ENCODE peak calls at places on chromosome 15, in nine cellular contexts. One of them, this sample, is unnamed.

GRCh38 chr15:48005921-48006541 is 114.8 kb upstream of the SLC24A5 start:
- DNase-seq in NCI-H1417: no peak
- DNase-seq in tibial nerve: peak
- DNase-seq in H54: no peak
- DNase-seq in nephron progenitor cell: peak
- DNase-seq in activated CD8-positive, alpha-beta memory T cell treated with anti-CD3 and anti-CD28 coated beads for 1 hour: no peak
- DNase-seq in stimulated activated naive CD8-positive, alpha-beta T cell treated with anti-CD3 and anti-CD28 coated beads, Interleukin-15, Interleukin-2, amounts not matched to agents 100 U/mL and 50 U/mL, for 24 hours: no peak
- DNase-seq in omental fat pad: no peak
- DNase-seq in GM13976: no peak
- DNase-seq in this sample: no peak

GRCh38 chr15:27743078-27743477 is 356.0 kb downstream of the OCA2 start:
- DNase-seq in NCI-H1417: no peak
- DNase-seq in tibial nerve: no peak
- DNase-seq in H54: no peak
- DNase-seq in nephron progenitor cell: no peak
- DNase-seq in activated CD8-positive, alpha-beta memory T cell treated with anti-CD3 and anti-CD28 coated beads for 1 hour: no peak
- DNase-seq in stimulated activated naive CD8-positive, alpha-beta T cell treated with anti-CD3 and anti-CD28 coated beads, Interleukin-15, Interleukin-2, amounts not matched to agents 100 U/mL and 50 U/mL, for 24 hours: no peak
- DNase-seq in omental fat pad: no peak
- DNase-seq in GM13976: no peak
- DNase-seq in this sample: no peak

GRCh38 chr15:57505056-57505713 is 86.5 kb upstream of the MYZAP start:
- DNase-seq in NCI-H1417: no peak
- DNase-seq in tibial nerve: no peak
- DNase-seq in H54: no peak
- DNase-seq in nephron progenitor cell: no peak
- DNase-seq in activated CD8-positive, alpha-beta memory T cell treated with anti-CD3 and anti-CD28 coated beads for 1 hour: no peak
- DNase-seq in stimulated activated naive CD8-positive, alpha-beta T cell treated with anti-CD3 and anti-CD28 coated beads, Interleukin-15, Interleukin-2, amounts not matched to agents 100 U/mL and 50 U/mL, for 24 hours: no peak
- DNase-seq in omental fat pad: no peak
- DNase-seq in GM13976: no peak
- DNase-seq in this sample: no peak

GRCh38 chr15:70318996-70319465 is 221.3 kb upstream of the TLE3 start:
- DNase-seq in NCI-H1417: no peak
- DNase-seq in tibial nerve: no peak
- DNase-seq in H54: no peak
- DNase-seq in nephron progenitor cell: no peak
- DNase-seq in activated CD8-positive, alpha-beta memory T cell treated with anti-CD3 and anti-CD28 coated beads for 1 hour: no peak
- DNase-seq in stimulated activated naive CD8-positive, alpha-beta T cell treated with anti-CD3 and anti-CD28 coated beads, Interleukin-15, Interleukin-2, amounts not matched to agents 100 U/mL and 50 U/mL, for 24 hours: no peak
- DNase-seq in omental fat pad: no peak
- DNase-seq in GM13976: no peak
- DNase-seq in this sample: no peak

GRCh38 chr15:79777916-79778315 is 118.9 kb downstream of the MTHFS start:
- DNase-seq in NCI-H1417: no peak
- DNase-seq in tibial nerve: no peak
- DNase-seq in H54: no peak
- DNase-seq in nephron progenitor cell: no peak
- DNase-seq in activated CD8-positive, alpha-beta memory T cell treated with anti-CD3 and anti-CD28 coated beads for 1 hour: no peak
- DNase-seq in stimulated activated naive CD8-positive, alpha-beta T cell treated with anti-CD3 and anti-CD28 coated beads, Interleukin-15, Interleukin-2, amounts not matched to agents 100 U/mL and 50 U/mL, for 24 hours: no peak
- DNase-seq in omental fat pad: no peak
- DNase-seq in GM13976: no peak
- DNase-seq in this sample: no peak

GRCh38 chr15:53559364-53560253 is 199.9 kb downstream of the WDR72 start:
- DNase-seq in NCI-H1417: no peak
- DNase-seq in tibial nerve: no peak
- DNase-seq in H54: no peak
- DNase-seq in nephron progenitor cell: no peak
- DNase-seq in activated CD8-positive, alpha-beta memory T cell treated with anti-CD3 and anti-CD28 coated beads for 1 hour: no peak
- DNase-seq in stimulated activated naive CD8-positive, alpha-beta T cell treated with anti-CD3 and anti-CD28 coated beads, Interleukin-15, Interleukin-2, amounts not matched to agents 100 U/mL and 50 U/mL, for 24 hours: no peak
- DNase-seq in omental fat pad: no peak
- DNase-seq in GM13976: no peak
- DNase-seq in this sample: no peak

GRCh38 chr15:74430510-74430951 is 3.2 kb downstream of the SEMA7A start:
- DNase-seq in NCI-H1417: no peak
- DNase-seq in tibial nerve: no peak
- DNase-seq in H54: no peak
- DNase-seq in nephron progenitor cell: no peak
- DNase-seq in activated CD8-positive, alpha-beta memory T cell treated with anti-CD3 and anti-CD28 coated beads for 1 hour: no peak
- DNase-seq in stimulated activated naive CD8-positive, alpha-beta T cell treated with anti-CD3 and anti-CD28 coated beads, Interleukin-15, Interleukin-2, amounts not matched to agents 100 U/mL and 50 U/mL, for 24 hours: peak
- DNase-seq in omental fat pad: no peak
- DNase-seq in GM13976: peak
- DNase-seq in this sample: no peak

GRCh38 chr15:73601449-73602425 is 31.5 kb downstream of the NPTN start:
- DNase-seq in NCI-H1417: peak
- DNase-seq in tibial nerve: peak
- DNase-seq in H54: no peak
- DNase-seq in nephron progenitor cell: no peak
- DNase-seq in activated CD8-positive, alpha-beta memory T cell treated with anti-CD3 and anti-CD28 coated beads for 1 hour: no peak
- DNase-seq in stimulated activated naive CD8-positive, alpha-beta T cell treated with anti-CD3 and anti-CD28 coated beads, Interleukin-15, Interleukin-2, amounts not matched to agents 100 U/mL and 50 U/mL, for 24 hours: no peak
- DNase-seq in omental fat pad: no peak
- DNase-seq in GM13976: no peak
- DNase-seq in this sample: peak

GRCh38 chr15:101049856-101050646 is 130.9 kb downstream of the LRRK1 start:
- DNase-seq in NCI-H1417: no peak
- DNase-seq in tibial nerve: no peak
- DNase-seq in H54: no peak
- DNase-seq in nephron progenitor cell: no peak
- DNase-seq in activated CD8-positive, alpha-beta memory T cell treated with anti-CD3 and anti-CD28 coated beads for 1 hour: no peak
- DNase-seq in stimulated activated naive CD8-positive, alpha-beta T cell treated with anti-CD3 and anti-CD28 coated beads, Interleukin-15, Interleukin-2, amounts not matched to agents 100 U/mL and 50 U/mL, for 24 hours: no peak
- DNase-seq in omental fat pad: peak
- DNase-seq in GM13976: no peak
- DNase-seq in this sample: no peak

GRCh38 chr15:98968576-98968975 is 39.0 kb downstream of the PGPEP1L start:
- DNase-seq in NCI-H1417: no peak
- DNase-seq in tibial nerve: no peak
- DNase-seq in H54: no peak
- DNase-seq in nephron progenitor cell: no peak
- DNase-seq in activated CD8-positive, alpha-beta memory T cell treated with anti-CD3 and anti-CD28 coated beads for 1 hour: no peak
- DNase-seq in stimulated activated naive CD8-positive, alpha-beta T cell treated with anti-CD3 and anti-CD28 coated beads, Interleukin-15, Interleukin-2, amounts not matched to agents 100 U/mL and 50 U/mL, for 24 hours: no peak
- DNase-seq in omental fat pad: no peak
- DNase-seq in GM13976: no peak
- DNase-seq in this sample: no peak

GRCh38 chr15:74238984-74239645 is 3.0 kb downstream of the CCDC33 start:
- DNase-seq in NCI-H1417: peak
- DNase-seq in tibial nerve: no peak
- DNase-seq in H54: no peak
- DNase-seq in nephron progenitor cell: no peak
- DNase-seq in activated CD8-positive, alpha-beta memory T cell treated with anti-CD3 and anti-CD28 coated beads for 1 hour: no peak
- DNase-seq in stimulated activated naive CD8-positive, alpha-beta T cell treated with anti-CD3 and anti-CD28 coated beads, Interleukin-15, Interleukin-2, amounts not matched to agents 100 U/mL and 50 U/mL, for 24 hours: no peak
- DNase-seq in omental fat pad: no peak
- DNase-seq in GM13976: no peak
- DNase-seq in this sample: no peak

GRCh38 chr15:67047149-67047661 is 18.2 kb upstream of the SMAD3 start:
- DNase-seq in NCI-H1417: peak
- DNase-seq in tibial nerve: no peak
- DNase-seq in H54: no peak
- DNase-seq in nephron progenitor cell: no peak
- DNase-seq in activated CD8-positive, alpha-beta memory T cell treated with anti-CD3 and anti-CD28 coated beads for 1 hour: no peak
- DNase-seq in stimulated activated naive CD8-positive, alpha-beta T cell treated with anti-CD3 and anti-CD28 coated beads, Interleukin-15, Interleukin-2, amounts not matched to agents 100 U/mL and 50 U/mL, for 24 hours: no peak
- DNase-seq in omental fat pad: no peak
- DNase-seq in GM13976: no peak
- DNase-seq in this sample: no peak

GRCh38 chr15:99387769-99388168 is 136.5 kb downstream of the LRRC28 start:
- DNase-seq in NCI-H1417: no peak
- DNase-seq in tibial nerve: no peak
- DNase-seq in H54: no peak
- DNase-seq in nephron progenitor cell: no peak
- DNase-seq in activated CD8-positive, alpha-beta memory T cell treated with anti-CD3 and anti-CD28 coated beads for 1 hour: no peak
- DNase-seq in stimulated activated naive CD8-positive, alpha-beta T cell treated with anti-CD3 and anti-CD28 coated beads, Interleukin-15, Interleukin-2, amounts not matched to agents 100 U/mL and 50 U/mL, for 24 hours: no peak
- DNase-seq in omental fat pad: no peak
- DNase-seq in GM13976: peak
- DNase-seq in this sample: no peak

This sample was measured in cardiac muscle cell.